ENCODE peak calls at places on chromosomes 3 and 15, in four cellular contexts. V is endothelial cell of umbilical vein, E is PC-3, G is psoas muscle. U is an unnamed sample. For H3K4me1, the result is how much of the 10 kb centered on the place peaks cover.

GRCh38 chr3:24100694-24101402 is 155.8 kb downstream of the NR1D2 start:
- DNase-seq in G (no peak), E (no peak), V (no peak), U (no peak)

GRCh38 chr3:105497381-105497780 is 130.7 kb downstream of the ALCAM start:
- DNase-seq in V (no peak), G (no peak), E (no peak), U (no peak)

GRCh38 chr3:173730391-173730790 is 332.8 kb downstream of the NLGN1 start:
- DNase-seq in E (no peak), V (no peak), G (no peak), U (no peak)

GRCh38 chr15:70876011-70876410 is 16.2 kb downstream of the THAP10 start:
- DNase-seq in E (no peak), V (no peak), G (no peak), U (no peak)

GRCh38 chr3:189714991-189715961 is 84.1 kb downstream of the TP63 start:
- DNase-seq in G (no peak), V (peak), E (peak), U (no peak)

GRCh38 chr3:20401253-20401652 is 215.2 kb upstream of the SGO1 start:
- DNase-seq in E (no peak), G (no peak), V (no peak), U (no peak)

GRCh38 chr15:51137024-51137423 is 42.3 kb upstream of the TNFAIP8L3 start:
- DNase-seq in V (no peak), G (no peak), E (no peak), U (no peak)

GRCh38 chr15:45641374-45641778 is 6.5 kb downstream of the SQOR start:
- DNase-seq in E (peak), G (no peak), V (peak), U (no peak)

GRCh38 chr3:154936196-154936595 is 143.9 kb upstream of the MME start:
- DNase-seq in G (no peak), E (no peak), V (peak), U (no peak)

GRCh38 chr3:119034256-119035013 is at the start of gene IGSF11:
- DNase-seq in E (peak), G (peak), V (peak), U (peak)

GRCh38 chr15:74156678-74157411 is 16.7 kb upstream of the ISLR start:
- DNase-seq in G (no peak), V (no peak), E (no peak), U (no peak)

GRCh38 chr3:45904931-45905330 is 18.6 kb downstream of the CCR9 start:
- DNase-seq in G (no peak), V (no peak), E (no peak), U (no peak)

GRCh38 chr3:20837676-20838302 is 651.8 kb upstream of the SGO1 start:
- DNase-seq in V (no peak), G (no peak), E (no peak), U (no peak)

GRCh38 chr3:114293846-114294245 is at the start of gene TIGIT:
- DNase-seq in G (no peak), V (no peak), E (no peak), U (no peak)
- H3K4me3 ChIP-seq in G (no peak), V (no peak), E (no peak), U (no peak)

DNA sequence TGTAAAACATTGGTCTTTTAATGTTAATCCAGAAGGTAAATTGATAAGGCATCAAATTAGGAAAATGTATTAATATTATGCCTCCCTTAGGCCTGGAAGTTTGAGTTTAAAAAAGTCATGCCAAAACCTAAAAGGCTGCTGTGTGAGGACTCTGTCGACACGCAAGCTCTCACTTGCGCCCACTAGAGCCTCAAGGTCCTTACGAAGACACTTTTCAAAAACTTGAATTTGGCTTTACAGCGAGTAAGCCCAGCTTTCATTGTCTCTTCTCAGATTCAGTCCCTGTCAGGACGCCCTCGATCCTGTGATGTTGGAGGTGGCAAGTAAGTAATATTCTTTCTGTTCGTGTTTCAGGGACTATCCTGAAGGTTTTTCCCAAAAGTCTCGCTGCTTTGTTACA is 89.7 kb downstream of the CRTC3 start:
- DNase-seq in V (no peak), E (no peak), G (no peak), U (no peak)
- TF ChIP-seq CTCF in V (no peak), E (no peak), G (no peak), U (no peak)

DNA sequence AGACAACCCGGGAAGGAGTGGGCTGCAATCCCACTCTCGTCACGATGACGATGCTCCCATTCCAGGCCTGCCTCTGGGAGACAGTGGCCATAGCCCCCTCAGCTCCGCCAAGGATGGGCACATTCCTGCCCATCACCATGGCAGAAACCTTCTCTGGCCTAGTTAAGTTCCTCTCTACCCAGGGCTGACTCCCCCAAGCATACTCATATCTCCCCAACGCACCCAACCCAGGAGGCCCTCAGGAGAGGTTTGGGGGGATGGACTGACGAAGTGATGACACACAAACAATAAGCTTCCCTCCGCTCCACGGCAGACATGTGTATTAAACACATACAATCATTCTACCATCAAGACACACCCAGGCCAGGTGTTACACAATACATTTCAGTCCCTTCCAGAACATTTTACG is 60.1 kb downstream of the VGLL4 start:
- DNase-seq in E (no peak), V (no peak), G (no peak), U (no peak)
- H3K4me1 ChIP-seq in E (under half), V (under half), G (half or more), U (under half)

GRCh38 chr3:88057650-88058321 is 1.0 kb downstream of the CGGBP1 start:
- DNase-seq in V (peak), E (no peak), G (no peak), U (no peak)
- H3K4me3 ChIP-seq in V (peak), E (peak), G (peak), U (peak)

GRCh38 chr15:66228807-66229557 is 24.6 kb downstream of the MEGF11 start:
- DNase-seq in E (no peak), G (no peak), V (no peak), U (no peak)
- TF ChIP-seq CTCF in E (no peak), G (no peak), V (no peak), U (no peak)

GRCh38 chr3:43765417-43766030 is 74.8 kb downstream of the ABHD5 start:
- DNase-seq in E (peak), V (no peak), G (peak), U (peak)

GRCh38 chr3:43764012-43764411 is 73.3 kb downstream of the ABHD5 start:
- DNase-seq in G (no peak), V (no peak), E (no peak), U (no peak)

GRCh38 chr3:43766672-43767465 is 76.1 kb downstream of the ABHD5 start:
- DNase-seq in V (peak), G (no peak), E (peak), U (no peak)

GRCh38 chr3:43762486-43762885 is 71.7 kb downstream of the ABHD5 start:
- DNase-seq in E (no peak), G (no peak), V (no peak), U (no peak)

DNA sequence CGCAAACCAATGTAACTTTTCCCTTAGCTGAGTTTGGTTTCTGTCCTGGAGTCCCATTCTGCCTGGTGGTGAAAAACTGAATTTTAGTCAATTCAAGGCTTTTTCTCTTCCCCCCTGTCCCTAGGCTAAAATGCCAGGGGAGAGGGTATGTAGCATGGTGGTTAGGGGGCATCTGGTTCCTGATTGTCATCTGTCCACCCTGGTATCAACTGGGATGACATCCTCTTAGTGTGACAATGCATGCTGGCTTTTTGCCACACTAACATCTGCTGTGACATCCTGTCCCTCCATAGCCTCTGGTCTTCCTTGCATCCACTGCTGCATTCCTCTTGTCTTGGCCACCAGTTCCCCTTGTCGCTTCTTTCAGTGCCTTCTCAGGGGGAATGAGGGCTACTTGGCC is 73.7 kb downstream of the ABHD5 start:
- DNase-seq in V (no peak), G (no peak), E (no peak), U (no peak)
- H3K4me1 ChIP-seq in V (under half), G (under half), E (half or more), U (under half)

DNA sequence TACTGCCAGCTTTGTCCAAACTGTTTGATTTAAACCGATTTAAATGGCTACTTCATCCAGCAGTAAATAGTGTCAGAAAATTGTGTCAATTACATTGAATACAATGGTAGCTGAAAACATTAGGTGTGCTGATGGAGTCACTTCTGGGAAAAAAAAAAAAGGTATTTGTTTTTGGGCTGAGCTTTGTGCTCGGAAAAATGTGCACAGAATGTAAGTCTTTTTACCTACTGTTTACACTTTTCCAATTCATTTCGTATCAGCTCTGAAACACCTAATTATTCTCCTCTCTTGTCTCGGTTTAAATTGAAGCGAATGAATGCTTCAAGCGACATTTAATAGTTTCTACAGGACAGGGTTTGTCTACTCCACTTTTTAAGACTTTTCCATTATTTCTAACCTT is 1078.4 kb downstream of the ROBO1 start:
- DNase-seq in G (no peak), V (no peak), E (no peak), U (no peak)
- H3K4me3 ChIP-seq in G (no peak), V (no peak), E (no peak), U (no peak)